ENCODE peak calls at places on chromosomes 6 and 20, in seven cellular contexts. P is AG04449; X is DMS153; U is effector memory CD8-positive, alpha-beta T cell; O is HepG2; K is DMS53; A is NCI-H446. S is an unnamed sample.

GRCh38 chr6:54419885-54420284 is 111.6 kb downstream of the TINAG start:
- DNase-seq in P (peak), X (no peak), U (no peak), O (no peak), K (no peak), A (no peak), S (no peak)

GRCh38 chr20:34896086-34896551 is 19.7 kb downstream of the ACSS2 start:
- DNase-seq in P (no peak), X (no peak), U (no peak), O (no peak), K (no peak), A (peak), S (no peak)

GRCh38 chr6:94956910-94957309 is 620.4 kb upstream of the MANEA start:
- DNase-seq in P (no peak), X (no peak), U (no peak), O (no peak), K (no peak), A (no peak), S (no peak)

GRCh38 chr6:50586074-50586473 is 127.3 kb upstream of the TFAP2D start:
- DNase-seq in P (no peak), X (no peak), U (no peak), O (no peak), K (no peak), A (no peak), S (no peak)

GRCh38 chr6:117188627-117189201 is 76.6 kb upstream of the VGLL2 start:
- DNase-seq in P (no peak), X (no peak), U (no peak), O (no peak), K (peak), A (peak), S (no peak)

GRCh38 chr20:58661298-58662141 is 10.4 kb downstream of the STX16 start:
- DNase-seq in P (no peak), X (no peak), U (no peak), O (no peak), K (no peak), A (no peak), S (no peak)

GRCh38 chr6:139764498-139764986 is 390.1 kb upstream of the CITED2 start:
- DNase-seq in P (peak), X (no peak), U (no peak), O (peak), K (peak), A (no peak), S (no peak)

GRCh38 chr6:167855825-167856425 is 29.2 kb downstream of the AFDN start:
- DNase-seq in P (peak), X (no peak), U (no peak), O (peak), K (peak), A (no peak), S (no peak)

GRCh38 chr20:47925603-47926002 is 140.3 kb upstream of the SULF2 start:
- DNase-seq in P (no peak), X (no peak), U (no peak), O (no peak), K (no peak), A (no peak), S (no peak)

GRCh38 chr6:166862287-166862977 is 93.9 kb downstream of the RNASET2 start:
- DNase-seq in P (no peak), X (no peak), U (no peak), O (no peak), K (peak), A (no peak), S (no peak)

GRCh38 chr20:18005170-18005989 is 36.6 kb downstream of the MGME1 start:
- DNase-seq in P (no peak), X (no peak), U (no peak), O (no peak), K (no peak), A (no peak), S (no peak)

GRCh38 chr6:148700047-148700712 is 46.6 kb upstream of the UST start:
- DNase-seq in P (no peak), X (no peak), U (no peak), O (no peak), K (no peak), A (no peak), S (no peak)

GRCh38 chr6:116971959-116972358 is 94.9 kb downstream of the RFX6 start:
- DNase-seq in P (no peak), X (no peak), U (no peak), O (peak), K (peak), A (peak), S (peak)

GRCh38 chr20:35003211-35004031 is 47.8 kb downstream of the MYH7B start:
- DNase-seq in P (no peak), X (no peak), U (no peak), O (no peak), K (no peak), A (no peak), S (no peak)

GRCh38 chr20:40640667-40641066 is 48.4 kb downstream of the MAFB start:
- DNase-seq in P (no peak), X (no peak), U (no peak), O (no peak), K (no peak), A (no peak), S (no peak)

GRCh38 chr6:26249959-26250805 is 114.8 kb upstream of the BTN3A2 start:
- DNase-seq in P (no peak), X (peak), U (peak), O (peak), K (peak), A (no peak), S (no peak)

GRCh38 chr20:40564997-40565680 is 123.9 kb downstream of the MAFB start:
- DNase-seq in P (peak), X (no peak), U (no peak), O (no peak), K (no peak), A (no peak), S (no peak)

GRCh38 chr6:10359581-10359980 is 55.3 kb downstream of the TFAP2A start:
- DNase-seq in P (no peak), X (no peak), U (no peak), O (no peak), K (no peak), A (no peak), S (no peak)

GRCh38 chr20:53712212-53712977 is 118.8 kb upstream of the ZNF217 start:
- DNase-seq in P (no peak), X (no peak), U (no peak), O (peak), K (no peak), A (no peak), S (no peak)

S was measured in HuH-7.